ENCODE peak calls at places on chromosomes 4 and X, in five cellular contexts. R is psoas muscle, B is neural progenitor cell, M is astrocyte of the cerebellum, C is choroid plexus epithelial cell. J is an unnamed sample.

GRCh38 chr4:163707873-163708272 is 213.4 kb downstream of the TMA16 start:
- DNase-seq in R (no peak), B (peak), M (no peak), C (no peak), J (no peak)

GRCh38 chrX:53279296-53280237 is 1.8 kb downstream of the IQSEC2 start:
- DNase-seq in R (no peak), B (no peak), M (no peak), C (no peak), J (no peak)

GRCh38 chrX:28920554-28920953 is 333.3 kb downstream of the IL1RAPL1 start:
- DNase-seq in R (no peak), B (no peak), M (no peak), C (peak), J (no peak)

GRCh38 chr4:177396352-177396751 is 45.9 kb downstream of the AGA start:
- DNase-seq in R (no peak), B (no peak), M (no peak), C (no peak), J (no peak)

GRCh38 chrX:24733111-24733510 is 39.4 kb downstream of the POLA1 start:
- DNase-seq in R (no peak), B (no peak), M (no peak), C (no peak), J (no peak)

GRCh38 chr4:6499241-6499605 is 26.8 kb upstream of the PPP2R2C start:
- DNase-seq in R (no peak), B (no peak), M (no peak), C (no peak), J (no peak)

GRCh38 chr4:174314770-174315169 is 31.1 kb downstream of the CEP44 start:
- DNase-seq in R (no peak), B (no peak), M (no peak), C (peak), J (no peak)

GRCh38 chrX:51035746-51036145 is 125.2 kb downstream of the BMP15 start:
- DNase-seq in R (no peak), B (no peak), M (no peak), C (no peak), J (no peak)

GRCh38 chr4:5683566-5683965 is 24.8 kb downstream of the EVC2 start:
- DNase-seq in R (no peak), B (no peak), M (no peak), C (peak), J (no peak)

GRCh38 chr4:8391972-8392371 is 48.6 kb downstream of the ACOX3 start:
- DNase-seq in R (peak), B (no peak), M (peak), C (peak), J (no peak)

GRCh38 chr4:177171588-177171987 is 138.1 kb upstream of the NEIL3 start:
- DNase-seq in R (no peak), B (no peak), M (no peak), C (no peak), J (no peak)

GRCh38 chr4:101258782-101259353 is 88.5 kb downstream of the PPP3CA start:
- DNase-seq in R (no peak), B (no peak), M (no peak), C (no peak), J (no peak)

GRCh38 chrX:16914058-16914457 is 32.4 kb upstream of the REPS2 start:
- DNase-seq in R (no peak), B (no peak), M (no peak), C (no peak), J (no peak)

GRCh38 chr4:72208421-72209075 is 176.7 kb downstream of the NPFFR2 start:
- DNase-seq in R (no peak), B (no peak), M (no peak), C (peak), J (no peak)

GRCh38 chrX:19799319-19800182 is 87.8 kb downstream of the SH3KBP1 start:
- DNase-seq in R (no peak), B (no peak), M (no peak), C (peak), J (no peak)
- H3K4me3 ChIP-seq in R (no peak), B (no peak), M (no peak), C (no peak), J (no peak)

DNA sequence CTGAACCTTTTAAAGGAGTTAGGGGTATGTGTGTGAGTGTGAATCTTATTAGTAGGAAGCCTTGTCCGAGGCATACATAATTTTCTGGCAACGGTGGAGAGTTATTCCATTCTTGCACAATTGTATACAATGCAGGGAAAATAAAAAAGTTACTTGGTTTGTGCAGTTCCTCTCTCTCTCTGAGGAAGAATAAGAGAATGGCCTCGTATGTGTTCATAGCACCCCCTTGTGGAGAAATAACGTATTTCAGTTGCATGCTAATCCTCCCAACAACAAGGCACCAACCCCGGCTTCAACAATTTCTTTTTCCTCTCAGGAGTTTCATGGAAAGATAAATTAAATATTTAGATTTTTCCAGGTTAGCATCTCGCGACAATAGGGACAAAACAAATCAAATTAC is 33.7 kb upstream of the FGF13 start:
- DNase-seq in R (no peak), B (peak), M (peak), C (peak), J (no peak)
- TF ChIP-seq CTCF in R (peak), B (peak), M (peak), C (peak), J (peak)

DNA sequence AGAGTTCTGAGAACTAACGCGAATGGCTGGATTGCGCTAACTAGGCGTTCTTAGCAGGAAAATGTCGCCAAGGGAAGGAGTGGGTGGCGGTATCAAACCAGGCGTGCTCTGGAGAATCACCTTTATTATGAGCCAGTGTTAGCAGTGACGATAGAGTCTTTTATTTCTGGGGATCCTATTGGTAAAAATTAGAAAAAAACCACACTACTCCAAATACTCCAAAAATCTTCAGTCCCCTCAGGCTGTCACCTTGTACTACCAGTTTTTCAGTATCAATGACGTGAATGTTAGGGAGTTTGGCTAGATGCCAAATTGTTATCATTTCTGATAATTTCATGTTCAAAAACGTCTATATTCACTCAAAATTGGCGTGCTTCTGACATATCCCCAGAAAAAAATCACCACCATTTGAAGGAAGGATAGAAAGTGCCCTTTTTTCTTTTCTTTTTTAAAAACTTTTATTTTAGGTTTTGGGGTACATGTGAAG is 1.5 kb downstream of the UGT8 start:
- DNase-seq in R (no peak), B (peak), M (no peak), C (no peak), J (no peak)
- H3K4me3 ChIP-seq in R (peak), B (peak), M (peak), C (no peak), J (no peak)

GRCh38 chrX:141467442-141467841 is 117.1 kb downstream of the SPANXA1 start:
- DNase-seq in R (no peak), B (peak), M (no peak), C (peak), J (no peak)
- TF ChIP-seq CTCF in R (no peak), B (peak), M (no peak), C (peak), J (no peak)

J was measured in AG04449.